ENCODE peak calls at places on chromosomes 12 and 14, in eight cellular contexts. Z is anterior cingulate cortex; Q is GM03348; D is NCI-H446 treated with DMSO at 0.1 percent for 48 hours; H is HS-5; U is naive thymus-derived CD4-positive, alpha-beta T cell; S is AG08395; I is bronchial epithelial cell. T is an unnamed sample.

GRCh38 chr14:103144085-103144484 is 20.8 kb downstream of the TNFAIP2 start:
- DNase-seq in Z (no peak), Q (no peak), D (no peak), H (peak), U (no peak), S (peak), I (peak), T (no peak)

GRCh38 chr14:51318777-51319176 is 78.7 kb downstream of the TMX1 start:
- DNase-seq in Z (no peak), Q (no peak), D (peak), H (no peak), U (no peak), S (no peak), I (no peak), T (no peak)

GRCh38 chr14:105880616-105881015 is 354.2 kb downstream of the TMEM121 start:
- DNase-seq in Z (no peak), Q (no peak), D (no peak), H (no peak), U (no peak), S (no peak), I (no peak), T (no peak)

GRCh38 chr14:52014601-52015267 is 25.4 kb downstream of the RTRAF start:
- DNase-seq in Z (peak), Q (no peak), D (no peak), H (no peak), U (no peak), S (no peak), I (no peak), T (no peak)

GRCh38 chr12:125824276-125824675 is 759.0 kb downstream of the AACS start:
- DNase-seq in Z (no peak), Q (no peak), D (no peak), H (no peak), U (no peak), S (no peak), I (peak), T (no peak)

GRCh38 chr14:33767721-33768457 is 183.0 kb downstream of the EGLN3 start:
- DNase-seq in Z (no peak), Q (peak), D (no peak), H (no peak), U (no peak), S (peak), I (no peak), T (no peak)

GRCh38 chr12:57687862-57688261 is 6.1 kb upstream of the OS9 start:
- DNase-seq in Z (no peak), Q (no peak), D (no peak), H (no peak), U (no peak), S (no peak), I (no peak), T (no peak)

GRCh38 chr14:73273799-73274198 is 36.5 kb downstream of the PAPLN start:
- DNase-seq in Z (no peak), Q (no peak), D (no peak), H (no peak), U (no peak), S (no peak), I (no peak), T (no peak)

GRCh38 chr12:110245278-110245868 is 35.7 kb upstream of the ATP2A2 start:
- DNase-seq in Z (no peak), Q (no peak), D (no peak), H (no peak), U (peak), S (no peak), I (no peak), T (no peak)

GRCh38 chr14:69449216-69449615 is 35.3 kb upstream of the PLEKHD1 start:
- DNase-seq in Z (no peak), Q (no peak), D (no peak), H (no peak), U (no peak), S (no peak), I (no peak), T (no peak)

GRCh38 chr12:94092516-94093241 is 55.7 kb upstream of the PLXNC1 start:
- DNase-seq in Z (no peak), Q (no peak), D (no peak), H (no peak), U (no peak), S (no peak), I (peak), T (peak)

GRCh38 chr14:36134026-36134425 is 42.5 kb downstream of the PTCSC3 start:
- DNase-seq in Z (no peak), Q (no peak), D (no peak), H (peak), U (no peak), S (no peak), I (no peak), T (no peak)

GRCh38 chr14:31251028-31251958 is 43.7 kb upstream of the HECTD1 start:
- DNase-seq in Z (no peak), Q (no peak), D (no peak), H (no peak), U (no peak), S (no peak), I (no peak), T (no peak)

GRCh38 chr12:93896427-93896826 is 219.3 kb downstream of the CRADD start:
- DNase-seq in Z (no peak), Q (peak), D (no peak), H (no peak), U (no peak), S (peak), I (no peak), T (no peak)

GRCh38 chr12:108828774-108829173 is 28.6 kb downstream of the SSH1 start:
- DNase-seq in Z (no peak), Q (peak), D (no peak), H (peak), U (no peak), S (no peak), I (peak), T (no peak)

GRCh38 chr12:93762059-93762719 is 85.0 kb downstream of the CRADD start:
- DNase-seq in Z (no peak), Q (peak), D (no peak), H (no peak), U (no peak), S (peak), I (no peak), T (no peak)

GRCh38 chr12:67937822-67938221 is 51.4 kb upstream of the IFNG-AS1 start:
- DNase-seq in Z (no peak), Q (no peak), D (no peak), H (no peak), U (no peak), S (no peak), I (no peak), T (no peak)

GRCh38 chr14:51356381-51356780 is 116.3 kb downstream of the TMX1 start:
- DNase-seq in Z (no peak), Q (peak), D (peak), H (no peak), U (no peak), S (no peak), I (no peak), T (no peak)

GRCh38 chr12:3129301-3130052 is 52.3 kb downstream of the TSPAN9 start:
- DNase-seq in Z (no peak), Q (no peak), D (no peak), H (peak), U (no peak), S (no peak), I (peak), T (no peak)

GRCh38 chr12:103766028-103766427 is 75.0 kb downstream of the NT5DC3 start:
- DNase-seq in Z (no peak), Q (no peak), D (no peak), H (no peak), U (no peak), S (no peak), I (no peak), T (no peak)

GRCh38 chr14:77059276-77059934 is 30.9 kb upstream of the IRF2BPL start:
- DNase-seq in Z (peak), Q (peak), D (no peak), H (no peak), U (no peak), S (peak), I (peak), T (no peak)

GRCh38 chr14:99320621-99321235 is 48.7 kb upstream of the BCL11B start:
- DNase-seq in Z (no peak), Q (no peak), D (no peak), H (no peak), U (no peak), S (no peak), I (no peak), T (no peak)

GRCh38 chr12:93167841-93168492 is 209.8 kb upstream of the NUDT4 start:
- DNase-seq in Z (no peak), Q (no peak), D (no peak), H (no peak), U (no peak), S (no peak), I (no peak), T (no peak)

GRCh38 chr14:75224561-75224960 is 48.1 kb upstream of the TMED10 start:
- DNase-seq in Z (no peak), Q (no peak), D (no peak), H (no peak), U (no peak), S (no peak), I (no peak), T (no peak)

GRCh38 chr12:10861366-10861765 is 12.1 kb upstream of the PRR4 start:
- DNase-seq in Z (no peak), Q (no peak), D (no peak), H (no peak), U (no peak), S (no peak), I (no peak), T (no peak)

GRCh38 chr12:16348435-16349131 is 1.1 kb downstream of the MGST1 start:
- DNase-seq in Z (no peak), Q (peak), D (no peak), H (no peak), U (no peak), S (no peak), I (no peak), T (no peak)

GRCh38 chr14:99274346-99275221 is 2.6 kb upstream of the BCL11B start:
- DNase-seq in Z (no peak), Q (peak), D (peak), H (peak), U (no peak), S (peak), I (peak), T (peak)

GRCh38 chr14:100528962-100529560 is 58.2 kb downstream of the BEGAIN start:
- DNase-seq in Z (no peak), Q (peak), D (no peak), H (no peak), U (no peak), S (no peak), I (no peak), T (no peak)

GRCh38 chr12:79174656-79175055 is 310.1 kb downstream of the SYT1 start:
- DNase-seq in Z (no peak), Q (peak), D (peak), H (no peak), U (no peak), S (peak), I (peak), T (no peak)

GRCh38 chr14:97931273-97931672 is 1134.1 kb downstream of the VRK1 start:
- DNase-seq in Z (no peak), Q (no peak), D (no peak), H (no peak), U (no peak), S (no peak), I (no peak), T (no peak)

GRCh38 chr14:28751467-28752058 is 15.0 kb upstream of the FOXG1 start:
- DNase-seq in Z (no peak), Q (peak), D (no peak), H (no peak), U (no peak), S (peak), I (peak), T (no peak)

GRCh38 chr12:51622564-51622963 is 31.5 kb downstream of the SCN8A start:
- DNase-seq in Z (no peak), Q (peak), D (no peak), H (no peak), U (no peak), S (peak), I (no peak), T (no peak)

GRCh38 chr12:121009744-121010143 is 6.5 kb downstream of the C12orf43 start:
- DNase-seq in Z (no peak), Q (no peak), D (no peak), H (no peak), U (no peak), S (peak), I (peak), T (no peak)

GRCh38 chr14:75200451-75200850 is 24.0 kb upstream of the TMED10 start:
- DNase-seq in Z (no peak), Q (no peak), D (no peak), H (no peak), U (no peak), S (no peak), I (peak), T (no peak)

GRCh38 chr12:701896-702539 is 38.8 kb upstream of the NINJ2 start:
- DNase-seq in Z (peak), Q (no peak), D (no peak), H (no peak), U (no peak), S (no peak), I (no peak), T (no peak)

GRCh38 chr12:57927086-57927485 is 14.3 kb upstream of the ATP23 start:
- DNase-seq in Z (no peak), Q (no peak), D (no peak), H (no peak), U (no peak), S (no peak), I (no peak), T (no peak)

GRCh38 chr14:102819790-102820330 is 42.6 kb downstream of the TRAF3 start:
- DNase-seq in Z (no peak), Q (no peak), D (no peak), H (no peak), U (no peak), S (no peak), I (no peak), T (no peak)

T was measured in tibial nerve.